ENCODE peak calls at places on chromosomes 16 and 17, in four cellular contexts. P, F, Z and I are unnamed samples. For H3K36me3, the result is how much of the 10 kb centered on the place peaks cover.

GRCh38 chr16:26599786-26600107 is 467.0 kb upstream of the C16orf82 start:
- DNase-seq in P (no peak), F (peak), Z (peak), I (no peak)

GRCh38 chr17:21678451-21679081 is 13.8 kb upstream of the KCNJ18 start:
- DNase-seq in F (peak), Z (no peak), P (no peak), I (no peak)

GRCh38 chr17:8665681-8666080 is 35.2 kb upstream of the MYH10 start:
- DNase-seq in Z (no peak), P (no peak), F (no peak), I (no peak)

GRCh38 chr16:85136213-85136704 is 24.0 kb upstream of the CIBAR2 start:
- DNase-seq in Z (no peak), F (no peak), P (no peak), I (no peak)

GRCh38 chr17:46822388-46822921 is 4.0 kb upstream of the WNT3 start:
- DNase-seq in F (no peak), Z (no peak), P (peak), I (no peak)

GRCh38 chr17:48878920-48879898 is 13.4 kb upstream of the ATP5MC1 start:
- DNase-seq in P (peak), F (peak), Z (peak), I (peak)

GRCh38 chr16:74601131-74601871 is 5.6 kb downstream of the GLG1 start:
- DNase-seq in Z (no peak), F (no peak), P (no peak), I (no peak)

GRCh38 chr17:69286257-69286656 is 40.7 kb downstream of the ABCA5 start:
- DNase-seq in Z (no peak), P (no peak), F (peak), I (no peak)

GRCh38 chr17:76940293-76940692 is 72.1 kb downstream of the MGAT5B start:
- DNase-seq in Z (peak), F (no peak), P (peak), I (no peak)

GRCh38 chr16:86229283-86229682 is 281.0 kb upstream of the FOXF1 start:
- DNase-seq in F (no peak), Z (no peak), P (no peak), I (no peak)

GRCh38 chr16:83002351-83003334 is 375.9 kb downstream of the CDH13 start:
- DNase-seq in P (no peak), Z (peak), F (no peak), I (peak)

GRCh38 chr16:87348616-87349157 is 31.5 kb upstream of the C16orf95 start:
- DNase-seq in Z (no peak), F (no peak), P (no peak), I (no peak)

GRCh38 chr17:79183221-79184158 is 108.9 kb downstream of the ENGASE start:
- DNase-seq in Z (peak), P (peak), F (no peak), I (no peak)

GRCh38 chr17:17204041-17204591 is 2.0 kb downstream of the PLD6 start:
- DNase-seq in Z (no peak), F (no peak), P (no peak), I (no peak)

GRCh38 chr16:84881702-84882521 is 62.1 kb downstream of the CRISPLD2 start:
- DNase-seq in Z (peak), P (no peak), F (peak), I (peak)

GRCh38 chr17:73740370-73740769 is 96.1 kb upstream of the SDK2 start:
- DNase-seq in P (no peak), F (no peak), Z (no peak), I (no peak)

GRCh38 chr17:79945591-79946255 is 89.9 kb downstream of the TBC1D16 start:
- DNase-seq in Z (no peak), P (no peak), F (no peak), I (no peak)

GRCh38 chr17:42178817-42179216 is 2.1 kb downstream of the KCNH4 start:
- DNase-seq in F (no peak), Z (no peak), P (no peak), I (no peak)

GRCh38 chr17:20916383-20916782 is 126.4 kb downstream of the USP22 start:
- DNase-seq in F (no peak), Z (no peak), P (no peak), I (no peak)

GRCh38 chr17:77506371-77506991 is 365.7 kb downstream of the SEC14L1 start:
- DNase-seq in F (no peak), P (no peak), Z (no peak), I (no peak)

GRCh38 chr16:14036869-14037268 is 34.2 kb upstream of the MRTFB start:
- DNase-seq in P (no peak), F (no peak), Z (no peak), I (no peak)

GRCh38 chr16:57795431-57795878 is 6.8 kb downstream of the KIFC3 start:
- DNase-seq in F (peak), Z (peak), P (peak), I (peak)

GRCh38 chr17:17921192-17922082 is 50.8 kb downstream of the TOM1L2 start:
- DNase-seq in Z (peak), P (peak), F (no peak), I (peak)

GRCh38 chr16:67504190-67505021 is 21.1 kb upstream of the AGRP start:
- DNase-seq in P (no peak), Z (no peak), F (no peak), I (peak)

GRCh38 chr16:46727184-46727583 is 21.0 kb downstream of the MYLK3 start:
- DNase-seq in Z (no peak), F (no peak), P (no peak), I (no peak)

GRCh38 chr17:78130439-78131101 is at the start of gene TMC8:
- DNase-seq in Z (peak), P (no peak), F (no peak), I (no peak)

DNA sequence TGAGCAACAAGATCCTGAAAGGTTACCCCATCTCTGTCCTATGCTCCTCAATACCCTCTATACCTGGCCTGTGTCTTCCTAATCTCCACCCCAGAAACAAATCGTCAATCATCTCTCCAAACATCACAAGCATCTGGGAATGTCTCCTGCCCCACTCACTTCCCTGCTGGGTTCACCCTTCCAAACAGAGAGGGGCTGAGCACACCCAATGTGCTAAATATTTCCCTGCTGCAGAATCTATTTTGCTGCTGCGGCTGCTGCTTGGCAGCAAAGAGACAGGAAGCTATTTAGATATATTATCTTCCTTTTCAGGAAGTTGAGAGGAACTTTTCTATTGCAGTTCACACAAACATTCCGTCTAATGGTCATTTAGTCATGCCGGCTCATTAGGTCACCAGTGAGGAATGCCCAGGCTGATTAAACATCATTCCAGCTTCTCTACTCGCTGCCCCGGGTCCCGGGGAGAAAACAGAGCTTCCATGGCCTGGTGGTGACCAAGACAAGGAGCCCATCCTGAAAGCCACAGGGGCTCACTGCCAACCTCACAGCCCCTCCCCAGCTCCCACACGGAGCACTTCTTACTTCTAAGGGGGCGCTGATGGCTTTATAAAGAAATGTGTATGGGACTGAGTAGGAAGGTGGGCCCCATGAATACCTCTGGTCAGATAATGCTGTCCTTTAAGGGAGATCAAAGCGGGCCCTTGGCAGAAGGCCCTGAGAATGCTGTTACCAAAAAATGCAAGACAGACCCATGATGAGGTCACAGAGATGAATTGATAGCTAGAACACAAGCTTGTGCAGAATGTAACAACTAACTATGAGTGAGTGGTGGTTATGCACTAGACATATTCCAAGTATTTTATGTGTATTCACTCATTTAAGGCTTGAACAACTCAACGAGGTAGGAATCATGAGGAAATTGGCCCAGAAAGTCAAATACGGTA is 218.3 kb downstream of the SOX9 start:
- DNase-seq in F (peak), P (no peak), Z (peak), I (peak)
- H3K18ac ChIP-seq in F (peak), P (no peak), Z (peak), I (peak)

GRCh38 chr17:75694536-75694935 is 26.7 kb upstream of the ITGB4 start:
- DNase-seq in Z (no peak), F (no peak), P (no peak), I (no peak)

GRCh38 chr17:75695141-75695829 is 26.0 kb upstream of the ITGB4 start:
- DNase-seq in P (no peak), Z (no peak), F (no peak), I (peak)

GRCh38 chr17:75692976-75693375 is 25.8 kb downstream of the SAP30BP start:
- DNase-seq in P (no peak), Z (no peak), F (no peak), I (no peak)

GRCh38 chr17:75695830-75696271 is 25.4 kb upstream of the ITGB4 start:
- DNase-seq in Z (no peak), P (no peak), F (no peak), I (no peak)

DNA sequence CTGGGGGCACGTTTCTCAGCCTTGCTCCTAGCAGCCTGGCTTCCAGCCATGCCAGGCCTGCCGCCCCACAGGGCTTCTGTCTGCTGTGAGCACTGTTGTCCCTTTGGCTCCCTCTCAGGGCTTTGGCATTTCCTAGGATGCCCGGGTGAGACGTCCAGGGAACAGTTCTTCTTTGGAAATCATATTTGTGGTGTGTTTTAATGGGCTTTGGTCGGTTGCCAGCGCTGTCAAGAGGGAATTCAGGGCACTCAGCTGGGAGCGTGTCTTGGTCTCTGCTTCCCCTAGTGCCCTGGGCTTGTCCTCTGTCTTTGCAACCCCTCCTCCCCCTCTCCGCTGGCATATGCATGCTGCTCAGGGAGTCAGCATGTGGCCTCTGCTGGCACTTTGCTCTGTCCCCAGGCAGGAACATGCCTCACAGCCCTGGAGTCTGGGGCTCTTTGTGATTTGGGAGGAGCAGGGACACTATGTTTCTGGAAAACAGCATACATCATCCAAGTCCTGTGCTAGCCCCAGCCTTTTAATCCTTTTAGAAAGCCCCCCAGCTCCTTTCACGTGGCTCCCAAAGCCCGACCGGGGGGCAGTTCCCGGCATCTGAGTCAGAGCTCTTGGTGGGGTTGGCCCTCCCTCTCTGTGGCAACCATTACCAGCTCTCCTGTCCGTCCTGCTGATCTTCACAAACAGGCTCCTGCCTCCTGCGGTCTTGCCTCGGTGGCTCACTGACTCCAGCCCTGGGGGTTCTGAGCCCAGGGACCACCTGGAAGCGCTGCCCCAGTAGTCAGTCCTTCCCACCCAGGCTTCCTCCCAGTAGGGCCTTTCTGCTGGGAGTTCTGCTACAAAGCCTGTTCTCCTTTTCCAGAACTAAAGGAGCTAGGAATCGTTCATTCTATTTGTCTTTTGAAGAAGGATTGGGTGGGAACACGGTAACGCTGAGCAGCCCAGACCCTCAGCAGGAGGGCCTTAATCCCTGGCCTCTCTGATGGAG is 26.7 kb downstream of the SAP30BP start:
- DNase-seq in F (no peak), P (no peak), Z (peak), I (peak)
- H3K36me3 ChIP-seq in F (half or more), P (under half), Z (under half), I (under half)

GRCh38 chr17:35011671-35012216 is 31.4 kb downstream of the LIG3 start:
- DNase-seq in P (no peak), F (no peak), Z (no peak), I (peak)
- H3K23ac ChIP-seq in P (no peak), F (no peak), Z (no peak), I (no peak)

GRCh38 chr17:75551276-75551675 is 25.8 kb downstream of the LLGL2 start:
- DNase-seq in Z (no peak), F (peak), P (no peak), I (no peak)

GRCh38 chr17:75552847-75553552 is 27.5 kb downstream of the LLGL2 start:
- DNase-seq in F (peak), Z (peak), P (no peak), I (peak)

GRCh38 chr17:75553553-75554110 is 28.1 kb downstream of the LLGL2 start:
- DNase-seq in Z (no peak), F (peak), P (no peak), I (no peak)

GRCh38 chr17:75550139-75550465 is 24.6 kb downstream of the LLGL2 start:
- DNase-seq in Z (no peak), P (no peak), F (no peak), I (no peak)

GRCh38 chr17:75552425-75552824 is 26.9 kb downstream of the LLGL2 start:
- DNase-seq in P (no peak), Z (no peak), F (no peak), I (no peak)
- H3K18ac ChIP-seq in P (no peak), Z (no peak), F (peak), I (peak)

DNA sequence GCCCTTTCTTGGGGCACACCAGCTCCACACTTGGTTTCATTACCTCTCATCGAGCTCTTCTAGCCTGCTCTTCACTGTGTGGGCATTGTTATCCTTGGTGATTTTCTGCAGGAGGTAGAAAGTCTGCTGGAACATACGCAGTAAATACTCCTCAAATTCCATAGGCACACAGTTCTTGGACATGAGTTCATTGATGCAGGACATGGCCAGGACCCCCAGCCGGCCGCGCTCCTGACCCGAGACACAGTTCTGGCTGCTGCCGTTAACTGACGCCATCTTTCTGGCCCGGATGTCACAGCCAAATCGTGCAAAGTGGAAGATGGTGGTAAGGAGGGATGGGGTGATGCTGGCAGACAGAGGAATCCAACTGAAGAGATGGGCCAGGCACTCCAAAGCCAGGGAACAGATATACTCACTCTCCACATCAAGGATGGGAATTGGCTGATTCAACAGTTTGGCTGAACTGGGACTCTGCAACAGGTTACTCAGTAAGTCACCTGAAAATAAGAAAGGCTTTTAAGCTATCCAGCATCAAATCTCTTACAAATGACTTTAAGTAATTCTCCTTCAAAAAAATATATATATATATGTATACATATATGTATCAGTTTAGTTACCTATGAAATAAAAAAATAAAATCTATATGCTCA is 55.6 kb downstream of the XPO6 start:
- DNase-seq in P (no peak), F (no peak), Z (no peak), I (no peak)
- H3K36me3 ChIP-seq in P (under half), F (under half), Z (under half), I (under half)

DNA sequence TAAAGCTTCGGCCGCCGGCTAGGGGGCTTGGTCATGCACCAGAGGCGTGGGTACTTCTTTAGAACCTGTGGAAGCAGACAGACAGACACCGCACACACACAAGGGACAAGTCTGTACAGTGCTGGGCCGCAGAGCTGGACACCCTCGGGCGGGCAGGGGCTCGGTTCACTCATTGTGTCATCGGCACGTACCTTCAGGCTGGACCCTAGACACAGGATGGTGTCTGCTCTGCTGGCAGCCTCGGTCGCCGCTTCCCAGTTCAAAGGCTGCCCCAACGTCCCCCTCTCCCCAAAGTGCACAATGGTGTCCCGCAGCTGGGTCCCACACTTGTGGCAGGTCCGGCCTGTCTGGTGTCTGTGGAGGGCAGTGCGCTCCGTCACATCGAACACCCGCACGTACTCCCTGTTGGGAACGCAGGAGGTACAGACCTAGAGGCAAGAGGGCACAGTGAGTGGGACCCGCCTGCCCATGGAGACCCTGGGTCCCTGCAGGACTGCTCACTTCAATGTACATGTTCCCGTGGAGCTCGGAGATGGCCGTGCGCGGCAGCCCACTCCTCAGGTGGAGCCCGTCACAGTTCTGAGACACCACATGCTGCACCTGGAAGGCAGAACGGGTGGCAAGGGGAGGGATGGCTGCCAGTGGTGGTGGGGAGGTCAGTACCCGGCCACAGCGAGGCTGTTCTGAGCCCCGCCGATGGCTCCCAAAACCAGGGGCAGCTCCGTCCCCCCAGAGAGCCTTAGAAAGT is 3.1 kb upstream of the PCYT2 start:
- DNase-seq in F (no peak), Z (no peak), P (no peak), I (no peak)
- H3K23ac ChIP-seq in F (no peak), Z (no peak), P (no peak), I (no peak)